ENCODE peak calls at places on chromosomes 16 and 17, in five cellular contexts. X, F, O, S and U are unnamed samples.

GRCh38 chr16:9436175-9436574 is 344.7 kb downstream of the HAPSTR1 start:
- DNase-seq in X (no peak), F (no peak), O (no peak), S (no peak), U (no peak)

GRCh38 chr17:28723159-28723835 is 2.7 kb downstream of the TLCD1 start:
- DNase-seq in X (no peak), F (no peak), O (no peak), S (no peak), U (no peak)

GRCh38 chr17:60600490-60601431 is 768 bp downstream of the PPM1D start:
- DNase-seq in X (peak), F (peak), O (peak), S (peak), U (peak)

GRCh38 chr16:88672776-88673175 is 9.9 kb upstream of the MVD start:
- DNase-seq in X (no peak), F (no peak), O (no peak), S (no peak), U (no peak)

GRCh38 chr16:84924339-84925091 is 86.8 kb downstream of the ZDHHC7 start:
- DNase-seq in X (no peak), F (peak), O (no peak), S (peak), U (peak)

GRCh38 chr16:12484426-12484825 is 319.3 kb downstream of the CPPED1 start:
- DNase-seq in X (no peak), F (no peak), O (no peak), S (no peak), U (no peak)

GRCh38 chr17:14204084-14204483 is 32.6 kb downstream of the CDRT15 start:
- DNase-seq in X (no peak), F (no peak), O (no peak), S (no peak), U (no peak)

GRCh38 chr16:69187891-69188451 is 1.0 kb downstream of the SNTB2 start:
- DNase-seq in X (no peak), F (peak), O (peak), S (no peak), U (peak)